ENCODE peak calls at places on chromosomes 11 and 22, in six cellular contexts. B, U, W, L, S and T are unnamed samples.

GRCh38 chr11:45109400-45109799 is 37.0 kb upstream of the PRDM11 start:
- DNase-seq in B (no peak), U (no peak), W (no peak), L (no peak), S (no peak), T (no peak)

GRCh38 chr11:900545-900944 is 10.1 kb downstream of the CHID1 start:
- DNase-seq in B (no peak), U (no peak), W (no peak), L (no peak), S (no peak), T (no peak)

GRCh38 chr22:31075961-31076360 is 5.2 kb upstream of the SMTN start:
- DNase-seq in B (peak), U (peak), W (no peak), L (no peak), S (no peak), T (no peak)

GRCh38 chr11:15941206-15941770 is 415.1 kb downstream of the SOX6 start:
- DNase-seq in B (no peak), U (no peak), W (no peak), L (peak), S (peak), T (no peak)

GRCh38 chr11:37616291-37616690 is 1018.3 kb upstream of the RAG2 start:
- DNase-seq in B (no peak), U (no peak), W (no peak), L (no peak), S (no peak), T (no peak)

GRCh38 chr11:109490953-109491733 is 69.2 kb downstream of the C11orf87 start:
- DNase-seq in B (peak), U (no peak), W (no peak), L (no peak), S (peak), T (no peak)

GRCh38 chr11:130918081-130918480 is 1.8 kb upstream of the SNX19 start:
- DNase-seq in B (no peak), U (no peak), W (no peak), L (no peak), S (no peak), T (no peak)

GRCh38 chr11:134736251-134737072 is 324.4 kb upstream of the B3GAT1 start:
- DNase-seq in B (no peak), U (no peak), W (no peak), L (no peak), S (no peak), T (no peak)

GRCh38 chr11:34044664-34045485 is 6.7 kb upstream of the CAPRIN1 start:
- DNase-seq in B (peak), U (peak), W (peak), L (no peak), S (peak), T (peak)

GRCh38 chr11:64319421-64319761 is 1.5 kb downstream of the PRDX5 start:
- DNase-seq in B (no peak), U (no peak), W (no peak), L (no peak), S (no peak), T (no peak)

GRCh38 chr22:48799227-48799970 is 1028.3 kb downstream of the BRD1 start:
- DNase-seq in B (no peak), U (no peak), W (no peak), L (no peak), S (no peak), T (no peak)

GRCh38 chr11:118522571-118523072 is 4.7 kb upstream of the TTC36 start:
- DNase-seq in B (peak), U (peak), W (peak), L (no peak), S (peak), T (no peak)

GRCh38 chr11:613369-613968 is 2.3 kb downstream of the IRF7 start:
- DNase-seq in B (no peak), U (peak), W (peak), L (peak), S (peak), T (peak)

GRCh38 chr11:45933131-45933821 is 10.8 kb downstream of the LARGE2 start:
- DNase-seq in B (peak), U (peak), W (peak), L (no peak), S (no peak), T (no peak)

GRCh38 chr11:67463680-67464410 is 5.2 kb downstream of the TMEM134 start:
- DNase-seq in B (no peak), U (no peak), W (peak), L (no peak), S (no peak), T (peak)

GRCh38 chr11:112961146-112961668 is at the start of gene NCAM1:
- DNase-seq in B (peak), U (peak), W (peak), L (peak), S (peak), T (peak)

GRCh38 chr22:37455896-37456295 is 28.6 kb upstream of the ELFN2 start:
- DNase-seq in B (peak), U (peak), W (no peak), L (no peak), S (no peak), T (no peak)

GRCh38 chr11:113528982-113529381 is 53.8 kb upstream of the DRD2 start:
- DNase-seq in B (no peak), U (no peak), W (no peak), L (no peak), S (no peak), T (no peak)

GRCh38 chr22:34293324-34293723 is 373.0 kb upstream of the LARGE1 start:
- DNase-seq in B (no peak), U (no peak), W (no peak), L (no peak), S (no peak), T (no peak)

GRCh38 chr11:113152500-113152899 is 161.9 kb upstream of the TTC12 start:
- DNase-seq in B (no peak), U (no peak), W (no peak), L (no peak), S (no peak), T (no peak)

GRCh38 chr22:49044091-49044490 is 783.6 kb downstream of the BRD1 start:
- DNase-seq in B (no peak), U (no peak), W (no peak), L (no peak), S (no peak), T (no peak)

GRCh38 chr11:70871881-70872280 is 380.5 kb downstream of the SHANK2 start:
- DNase-seq in B (peak), U (peak), W (no peak), L (no peak), S (no peak), T (no peak)

GRCh38 chr11:133078591-133079179 is 453.6 kb downstream of the OPCML start:
- DNase-seq in B (peak), U (peak), W (peak), L (peak), S (peak), T (no peak)

GRCh38 chr11:101583180-101584128 is at the start of gene TRPC6:
- DNase-seq in B (peak), U (peak), W (no peak), L (no peak), S (peak), T (no peak)

GRCh38 chr11:24153337-24153736 is 343.5 kb upstream of the LUZP2 start:
- DNase-seq in B (no peak), U (no peak), W (no peak), L (no peak), S (no peak), T (no peak)

DNA sequence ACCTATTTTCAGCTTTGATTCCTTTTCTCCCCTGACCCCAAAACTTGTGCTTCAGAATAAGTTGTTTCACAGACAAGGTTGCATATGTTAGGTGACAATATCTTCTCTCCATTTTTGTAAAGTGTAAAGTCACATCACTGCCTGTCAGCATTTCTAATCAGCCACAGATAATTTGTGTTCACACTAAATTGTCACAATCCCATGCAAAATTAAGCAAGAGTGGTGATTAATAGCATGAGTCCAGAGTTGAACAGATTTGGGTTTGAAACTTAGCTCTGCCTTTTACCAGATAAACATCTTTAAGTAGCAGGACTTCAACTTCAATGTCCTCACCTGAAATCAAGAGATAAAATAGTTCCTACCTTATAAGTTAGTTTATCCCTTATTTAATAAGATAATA is 80.1 kb downstream of the MICAL2 start:
- DNase-seq in B (no peak), U (no peak), W (no peak), L (no peak), S (no peak), T (no peak)
- H3K27ac ChIP-seq in B (no peak), U (no peak), W (no peak), L (no peak), S (no peak), T (no peak)

DNA sequence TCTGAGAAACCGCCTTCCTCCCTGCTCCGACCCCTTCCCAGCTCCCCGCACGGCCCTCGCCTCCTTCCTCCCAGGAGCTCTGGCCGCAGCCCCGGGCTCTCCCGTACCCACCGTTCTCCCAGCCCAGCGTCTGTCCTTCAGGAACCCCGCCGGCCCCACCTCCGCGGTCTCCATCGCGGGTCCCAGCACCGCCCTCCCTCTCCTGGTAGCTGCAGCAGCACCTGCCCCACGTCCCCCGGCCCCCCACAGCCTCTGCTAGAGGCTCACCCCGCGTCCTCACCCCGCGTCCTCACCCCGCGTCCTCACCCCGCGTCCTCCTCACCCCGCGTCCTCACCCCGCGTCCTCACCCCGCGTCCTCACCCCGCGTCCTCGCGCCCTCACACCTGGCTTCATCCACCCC is 85.9 kb downstream of the WNT7B start:
- DNase-seq in B (no peak), U (no peak), W (no peak), L (no peak), S (peak), T (no peak)
- H2AFZ ChIP-seq in B (no peak), U (no peak), W (no peak), L (no peak), S (no peak), T (no peak)

GRCh38 chr11:128251140-128251539 is 336.2 kb downstream of the ETS1 start:
- DNase-seq in B (peak), U (peak), W (peak), L (no peak), S (no peak), T (no peak)
- H3K27ac ChIP-seq in B (peak), U (no peak), W (no peak), L (no peak), S (no peak), T (no peak)

GRCh38 chr11:47132490-47132889 is 44.2 kb downstream of the ARFGAP2 start:
- DNase-seq in B (no peak), U (no peak), W (no peak), L (no peak), S (no peak), T (no peak)
- H2AFZ ChIP-seq in B (no peak), U (no peak), W (no peak), L (no peak), S (no peak), T (no peak)

GRCh38 chr11:95092549-95093324 is 3.1 kb downstream of the ENDOD1 start:
- DNase-seq in B (peak), U (peak), W (peak), L (no peak), S (peak), T (no peak)

GRCh38 chr11:95088946-95089619 is 563 bp upstream of the ENDOD1 start:
- DNase-seq in B (no peak), U (no peak), W (no peak), L (no peak), S (peak), T (no peak)

GRCh38 chr11:95093548-95093947 is 3.9 kb downstream of the ENDOD1 start:
- DNase-seq in B (no peak), U (no peak), W (no peak), L (no peak), S (no peak), T (no peak)

GRCh38 chr11:95089620-95090542 is at the start of gene ENDOD1:
- DNase-seq in B (peak), U (peak), W (peak), L (peak), S (peak), T (no peak)

GRCh38 chr11:95091663-95092062 is 2.0 kb downstream of the ENDOD1 start:
- DNase-seq in B (no peak), U (no peak), W (no peak), L (no peak), S (no peak), T (no peak)
- H3K27ac ChIP-seq in B (no peak), U (no peak), W (no peak), L (no peak), S (no peak), T (peak)